ENCODE peak calls at places on chromosomes 1 and 21, in seven cellular contexts. A is WERI-Rb-1, V is uterus, C is astrocyte of the spinal cord, D is body of pancreas, J is small intestine, B is fibroblast of lung. M is an unnamed sample.

GRCh38 chr1:183349201-183349711 is 68.9 kb downstream of the NMNAT2 start:
- DNase-seq in A (no peak), V (no peak), C (peak), D (no peak), J (no peak), B (peak), M (no peak)

GRCh38 chr1:105204836-105205371 is 1455.2 kb downstream of the AMY1C start:
- DNase-seq in A (no peak), V (no peak), C (no peak), D (no peak), J (no peak), B (no peak), M (peak)

GRCh38 chr21:46113497-46114176 is 15.7 kb downstream of the COL6A2 start:
- DNase-seq in A (no peak), V (no peak), C (no peak), D (no peak), J (no peak), B (no peak), M (peak)

GRCh38 chr1:85708826-85709222 is 591 bp upstream of the ZNHIT6 start:
- DNase-seq in A (no peak), V (no peak), C (no peak), D (no peak), J (peak), B (no peak), M (no peak)

GRCh38 chr1:228092342-228093049 is 10.0 kb downstream of the ARF1 start:
- DNase-seq in A (no peak), V (no peak), C (no peak), D (no peak), J (no peak), B (no peak), M (no peak)

GRCh38 chr1:41560496-41560895 is 76.0 kb upstream of the EDN2 start:
- DNase-seq in A (no peak), V (no peak), C (no peak), D (no peak), J (no peak), B (no peak), M (no peak)

GRCh38 chr1:216600730-216601426 is 122.4 kb downstream of the ESRRG start:
- DNase-seq in A (peak), V (peak), C (peak), D (peak), J (peak), B (peak), M (peak)

GRCh38 chr1:158148458-158148857 is 32.2 kb upstream of the CD1D start:
- DNase-seq in A (no peak), V (no peak), C (no peak), D (no peak), J (no peak), B (no peak), M (no peak)

GRCh38 chr21:16605588-16605987 is 875.8 kb downstream of the USP25 start:
- DNase-seq in A (no peak), V (no peak), C (peak), D (peak), J (no peak), B (peak), M (no peak)

GRCh38 chr1:202288177-202288576 is 53.6 kb downstream of the UBE2T start:
- DNase-seq in A (no peak), V (no peak), C (no peak), D (no peak), J (no peak), B (no peak), M (no peak)

GRCh38 chr1:22342734-22343191 is 108.9 kb upstream of the ZBTB40 start:
- DNase-seq in A (no peak), V (no peak), C (no peak), D (no peak), J (no peak), B (no peak), M (peak)

GRCh38 chr1:14567056-14567455 is 31.4 kb upstream of the KAZN start:
- DNase-seq in A (peak), V (no peak), C (no peak), D (no peak), J (no peak), B (no peak), M (no peak)

GRCh38 chr21:45366931-45367401 is 38.0 kb upstream of the COL18A1 start:
- DNase-seq in A (no peak), V (peak), C (peak), D (peak), J (no peak), B (peak), M (peak)

GRCh38 chr1:206867716-206868115 is 2.3 kb downstream of the IL20 start:
- DNase-seq in A (no peak), V (no peak), C (no peak), D (no peak), J (no peak), B (no peak), M (no peak)

GRCh38 chr1:220966874-220967631 is 87.8 kb downstream of the HLX start:
- DNase-seq in A (no peak), V (no peak), C (no peak), D (no peak), J (no peak), B (peak), M (no peak)

GRCh38 chr1:121483961-121484424 is 299.2 kb downstream of the SRGAP2C start:
- DNase-seq in A (no peak), V (no peak), C (peak), D (no peak), J (no peak), B (peak), M (no peak)

GRCh38 chr1:3745071-3745470 is 7.2 kb upstream of the CCDC27 start:
- DNase-seq in A (no peak), V (no peak), C (no peak), D (no peak), J (no peak), B (no peak), M (no peak)

GRCh38 chr21:16570196-16570595 is 840.4 kb downstream of the USP25 start:
- DNase-seq in A (no peak), V (no peak), C (peak), D (no peak), J (no peak), B (no peak), M (no peak)

GRCh38 chr1:223189903-223190724 is 47.1 kb upstream of the TLR5 start:
- DNase-seq in A (no peak), V (no peak), C (peak), D (no peak), J (no peak), B (no peak), M (no peak)

GRCh38 chr1:159925713-159926066 is 383 bp upstream of the TAGLN2 start:
- DNase-seq in A (peak), V (no peak), C (no peak), D (peak), J (no peak), B (no peak), M (peak)

GRCh38 chr1:15354580-15354965 is 55.1 kb upstream of the EFHD2 start:
- DNase-seq in A (no peak), V (no peak), C (peak), D (no peak), J (no peak), B (peak), M (no peak)

GRCh38 chr21:41924355-41924754 is 29.5 kb downstream of the C2CD2 start:
- DNase-seq in A (no peak), V (no peak), C (peak), D (no peak), J (no peak), B (peak), M (no peak)

GRCh38 chr1:174222166-174222949 is 63.0 kb downstream of the RABGAP1L start:
- DNase-seq in A (no peak), V (no peak), C (peak), D (no peak), J (no peak), B (peak), M (no peak)
- H3K4me3 ChIP-seq in A (no peak), V (no peak), C (no peak), D (no peak), J (no peak), B (no peak), M (no peak)

DNA sequence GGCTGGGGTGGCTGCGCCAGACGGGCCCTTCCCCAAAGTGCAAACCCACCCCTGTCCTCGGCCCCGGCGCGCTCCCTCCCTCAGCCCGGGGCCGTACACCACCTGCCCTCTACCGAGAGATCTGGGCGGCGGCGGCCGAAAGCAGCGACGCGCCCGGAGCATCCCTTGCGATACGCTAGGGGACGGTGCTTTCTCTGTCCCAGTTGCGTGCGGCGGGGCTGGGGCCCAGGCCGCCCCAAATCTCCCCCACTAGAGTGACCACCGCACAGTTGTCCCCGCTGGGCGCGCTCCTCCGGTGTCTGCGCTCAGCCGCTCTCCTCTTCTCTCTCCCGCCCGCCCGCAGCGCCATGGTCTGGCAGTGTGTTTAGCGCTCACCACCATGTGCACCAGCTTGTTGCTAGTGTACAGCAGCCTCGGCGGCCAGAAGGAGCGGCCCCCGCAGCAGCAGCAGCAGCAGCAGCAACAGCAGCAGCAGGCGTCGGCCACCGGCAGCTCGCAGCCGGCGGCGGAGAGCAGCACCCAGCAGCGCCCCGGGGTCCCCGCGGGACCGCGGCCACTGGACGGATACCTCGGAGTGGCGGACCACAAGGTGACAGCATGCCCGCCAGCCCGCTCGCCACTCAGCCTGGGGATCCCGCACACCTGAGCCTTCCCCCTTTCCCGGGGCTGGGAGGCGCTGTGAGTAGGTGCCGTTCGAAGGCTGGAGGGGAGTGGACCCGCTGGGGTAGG is 1.0 kb downstream of the ST6GALNAC5 start:
- DNase-seq in A (peak), V (peak), C (peak), D (peak), J (no peak), B (peak), M (peak)
- H3K4me3 ChIP-seq in A (peak), V (peak), C (peak), D (no peak), J (peak), B (peak), M (peak)

DNA sequence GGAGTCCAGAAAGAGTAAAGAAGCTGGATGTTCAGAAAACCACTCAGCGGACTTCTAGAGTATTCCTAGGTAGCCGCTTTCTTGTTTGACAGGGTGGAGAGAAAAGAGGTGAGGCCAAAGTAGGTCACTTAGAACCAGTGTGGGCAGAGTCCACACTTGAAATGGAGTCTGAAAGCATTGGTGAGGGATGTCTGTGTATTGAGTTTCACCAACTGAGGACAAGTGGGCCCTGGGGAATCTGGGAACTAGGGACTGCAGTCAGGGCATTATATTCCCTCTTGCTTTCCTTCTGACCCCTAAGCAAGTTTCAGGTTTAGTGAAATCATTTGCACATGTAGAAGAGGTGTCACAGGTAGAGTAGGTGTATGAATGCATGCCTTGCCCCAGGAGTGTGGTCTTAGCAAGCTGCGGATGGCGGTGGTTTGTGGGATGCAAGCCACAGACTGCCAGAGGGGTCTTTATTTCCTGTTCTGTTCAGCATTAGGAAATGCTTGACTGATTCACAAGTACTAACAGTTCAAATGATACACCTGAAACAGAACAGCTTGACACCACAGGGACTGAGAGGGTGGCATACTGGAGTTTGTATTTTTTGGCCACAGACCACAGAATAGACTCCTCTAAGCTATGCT is 1.1 kb upstream of the GNG12 start:
- DNase-seq in A (no peak), V (no peak), C (no peak), D (no peak), J (peak), B (no peak), M (no peak)
- H3K4me3 ChIP-seq in A (peak), V (no peak), C (no peak), D (no peak), J (no peak), B (no peak), M (no peak)

GRCh38 chr1:92949937-92950817 is 11.1 kb downstream of the DIPK1A start:
- DNase-seq in A (no peak), V (no peak), C (peak), D (no peak), J (no peak), B (peak), M (no peak)

GRCh38 chr1:92945748-92946270 is 15.5 kb downstream of the DIPK1A start:
- DNase-seq in A (no peak), V (no peak), C (no peak), D (no peak), J (no peak), B (no peak), M (no peak)

GRCh38 chr1:92944901-92945747 is 16.1 kb downstream of the DIPK1A start:
- DNase-seq in A (no peak), V (no peak), C (no peak), D (no peak), J (no peak), B (no peak), M (no peak)

GRCh38 chr1:92951141-92951582 is 10.1 kb downstream of the DIPK1A start:
- DNase-seq in A (peak), V (no peak), C (peak), D (peak), J (peak), B (peak), M (no peak)

DNA sequence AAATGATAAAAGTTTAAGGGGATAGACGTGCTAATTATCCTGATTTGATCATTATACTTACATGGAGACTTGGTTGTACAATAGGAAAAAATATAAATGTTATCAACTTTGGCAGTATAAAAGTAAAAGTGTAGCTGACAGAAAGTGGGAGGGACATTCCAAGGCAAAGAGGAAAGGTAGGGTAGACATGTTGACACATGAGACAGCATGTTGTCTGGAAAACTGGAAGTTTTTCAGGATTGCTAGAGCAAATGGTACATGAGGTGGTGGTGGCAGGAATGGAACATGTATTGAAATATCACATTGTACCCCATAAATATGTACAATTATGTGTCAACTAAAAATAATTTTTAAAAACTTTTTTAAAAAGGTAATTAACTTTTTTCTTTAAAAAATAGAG is 13.2 kb downstream of the DIPK1A start:
- DNase-seq in A (no peak), V (no peak), C (no peak), D (no peak), J (no peak), B (no peak), M (no peak)
- H3K4me3 ChIP-seq in A (no peak), V (no peak), C (no peak), D (no peak), J (no peak), B (no peak), M (no peak)

DNA sequence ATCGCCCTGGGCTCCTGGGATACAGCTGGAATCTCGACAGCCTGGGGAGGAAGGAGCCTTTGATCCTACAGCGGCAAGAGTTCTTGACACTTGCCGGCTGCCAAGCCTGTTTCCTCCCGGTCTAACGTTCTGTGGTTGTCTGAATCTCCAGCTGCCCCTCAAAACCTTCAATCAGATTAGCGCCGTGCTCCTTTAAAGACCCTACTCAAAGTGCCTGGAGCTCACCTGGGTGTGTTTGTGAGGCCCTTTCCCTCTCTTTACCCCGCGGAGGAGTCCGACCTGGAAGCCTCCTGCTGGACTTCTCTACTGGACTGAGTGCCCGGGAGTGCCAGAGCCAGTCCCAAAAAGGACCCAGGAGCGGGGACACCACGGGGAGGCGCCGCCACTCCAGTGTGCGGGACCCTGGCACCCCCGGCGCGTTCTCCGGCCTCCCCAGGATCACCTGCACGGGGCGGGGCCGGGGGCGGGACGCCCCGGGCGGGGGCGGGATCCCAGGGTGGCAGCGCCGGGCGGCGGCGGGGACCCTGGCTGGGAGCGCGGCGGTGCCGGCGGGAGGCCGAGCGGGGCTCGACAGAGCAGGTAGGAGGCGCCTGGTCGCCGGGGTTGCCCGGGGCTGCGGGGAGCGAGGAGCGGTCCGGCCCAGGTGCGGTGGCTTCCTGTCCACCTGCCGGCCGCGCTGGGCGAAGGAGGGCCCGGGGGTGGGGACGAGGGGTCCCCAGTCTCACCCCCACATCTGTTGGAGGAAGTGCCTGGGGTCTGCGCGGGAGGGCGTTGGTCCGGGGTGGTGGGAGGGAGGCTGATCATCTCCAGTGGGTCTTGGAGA is at the start of gene NCMAP:
- DNase-seq in A (peak), V (no peak), C (no peak), D (peak), J (peak), B (no peak), M (peak)
- H3K4me3 ChIP-seq in A (peak), V (no peak), C (no peak), D (peak), J (peak), B (no peak), M (peak)